ENCODE peak calls at places on chromosome 14, in five cellular contexts. U is COR-L47, P is Kasumi-1, W is T follicular helper cell, A is NCI-H524. L is an unnamed sample.
A peak's percentile ranks its signal among the peaks of the same experiment; 100 is the strongest.

GRCh38 chr14:95328876-95329503 is 9.3 kb upstream of the CLMN start:
- DNase-seq in U (no peak), P (no peak), W (no peak), A (no peak), L (no peak)

GRCh38 chr14:100891051-100891450 is 12.5 kb downstream of the RTL1 start:
- DNase-seq in U (no peak), P (no peak), W (no peak), A (no peak), L (no peak)

GRCh38 chr14:61296707-61297502 is 15.8 kb upstream of the TMEM30B start:
- DNase-seq in U (peak; percentile 13), P (peak; percentile 76), W (no peak), A (peak; percentile 31), L (no peak)

GRCh38 chr14:75554482-75554881 is 23.9 kb upstream of the FLVCR2 start:
- DNase-seq in U (no peak), P (no peak), W (no peak), A (no peak), L (no peak)

GRCh38 chr14:44404021-44404420 is 103.1 kb downstream of the FSCB start:
- DNase-seq in U (peak; percentile 41), P (no peak), W (no peak), A (peak; percentile 50), L (no peak)

GRCh38 chr14:59098377-59098776 is 90.1 kb upstream of the DAAM1 start:
- DNase-seq in U (no peak), P (no peak), W (no peak), A (no peak), L (no peak)

GRCh38 chr14:105483300-105484068 is 3.2 kb upstream of the CRIP1 start:
- DNase-seq in U (no peak), P (no peak), W (no peak), A (no peak), L (no peak)

GRCh38 chr14:79279645-79280399 is 931.5 kb downstream of the DIO2 start:
- DNase-seq in U (peak; percentile 38), P (no peak), W (no peak), A (peak; percentile 74), L (no peak)

GRCh38 chr14:73503648-73504047 is 12.9 kb downstream of the RIOX1 start:
- DNase-seq in U (no peak), P (no peak), W (no peak), A (no peak), L (no peak)

GRCh38 chr14:100375273-100375962 is 52.3 kb downstream of the SLC25A47 start:
- DNase-seq in U (peak; percentile 76), P (peak; percentile 16), W (no peak), A (no peak), L (no peak)

GRCh38 chr14:69316449-69317391 is 56.8 kb downstream of the GALNT16 start:
- DNase-seq in U (no peak), P (no peak), W (no peak), A (no peak), L (no peak)

GRCh38 chr14:102927346-102927877 is 4.9 kb downstream of the AMN start:
- DNase-seq in U (no peak), P (no peak), W (no peak), A (no peak), L (no peak)

GRCh38 chr14:51867753-51868152 is 7.3 kb downstream of the GNG2 start:
- DNase-seq in U (no peak), P (no peak), W (no peak), A (no peak), L (no peak)

GRCh38 chr14:47526591-47527244 is 148.7 kb downstream of the MDGA2 start:
- DNase-seq in U (no peak), P (no peak), W (no peak), A (no peak), L (no peak)

GRCh38 chr14:99751539-99752485 is 41.4 kb upstream of the EML1 start:
- DNase-seq in U (no peak), P (no peak), W (no peak), A (no peak), L (no peak)

GRCh38 chr14:89578048-89578619 is 161.1 kb upstream of the FOXN3 start:
- DNase-seq in U (no peak), P (no peak), W (no peak), A (no peak), L (no peak)

GRCh38 chr14:55389330-55389729 is 22.3 kb downstream of the ATG14 start:
- DNase-seq in U (no peak), P (no peak), W (no peak), A (no peak), L (no peak)

GRCh38 chr14:62329427-62329826 is 567.2 kb downstream of the SNAPC1 start:
- DNase-seq in U (no peak), P (no peak), W (no peak), A (no peak), L (no peak)

GRCh38 chr14:100469632-100470522 is 117.3 kb downstream of the BEGAIN start:
- DNase-seq in U (no peak), P (no peak), W (no peak), A (no peak), L (no peak)

GRCh38 chr14:33348510-33348909 is 409.8 kb downstream of the NPAS3 start:
- DNase-seq in U (no peak), P (no peak), W (no peak), A (no peak), L (no peak)

GRCh38 chr14:58138065-58138718 is 13.8 kb downstream of the ARMH4 start:
- DNase-seq in U (no peak), P (no peak), W (no peak), A (no peak), L (no peak)

GRCh38 chr14:48792376-48793024 is 793.7 kb downstream of the RPS29 start:
- DNase-seq in U (no peak), P (no peak), W (no peak), A (no peak), L (no peak)

GRCh38 chr14:76644875-76645518 is 116.3 kb upstream of the VASH1 start:
- DNase-seq in U (peak; percentile 69), P (peak; percentile 43), W (no peak), A (peak; percentile 61), L (no peak)

GRCh38 chr14:31921741-31922140 is 155.4 kb upstream of the ARHGAP5 start:
- DNase-seq in U (no peak), P (no peak), W (no peak), A (peak; percentile 98), L (no peak)

GRCh38 chr14:77026166-77026929 is 2.2 kb downstream of the IRF2BPL start:
- DNase-seq in U (no peak), P (no peak), W (no peak), A (peak; percentile 42), L (no peak)

GRCh38 chr14:31550589-31550988 is 10.6 kb upstream of the NUBPL start:
- DNase-seq in U (no peak), P (no peak), W (no peak), A (no peak), L (no peak)

GRCh38 chr14:61458766-61459165 is 137.4 kb downstream of the PRKCH start:
- DNase-seq in U (no peak), P (no peak), W (no peak), A (no peak), L (no peak)

GRCh38 chr14:24430682-24431568 is 1.2 kb downstream of the KHNYN start:
- DNase-seq in U (no peak), P (no peak), W (peak; percentile 25), A (no peak), L (no peak)

GRCh38 chr14:65720743-65721142 is 308.2 kb downstream of the FUT8 start:
- DNase-seq in U (no peak), P (no peak), W (no peak), A (no peak), L (no peak)